ENCODE peak calls at places on chromosomes 4 and X, in eight cellular contexts. V, J, K, X, A, S, N and T are unnamed samples.

GRCh38 chr4:156941940-156942548 is 29.6 kb downstream of the PDGFC start:
- DNase-seq in V (no peak), J (peak), K (peak), X (peak), A (peak), S (no peak), N (peak), T (peak)

GRCh38 chrX:9928083-9928482 is 39.1 kb upstream of the CLDN34 start:
- DNase-seq in V (no peak), J (no peak), K (no peak), X (no peak), A (no peak), S (no peak), N (no peak), T (peak)

GRCh38 chr4:78119698-78120097 is 62.6 kb downstream of the FRAS1 start:
- DNase-seq in V (no peak), J (no peak), K (no peak), X (no peak), A (no peak), S (no peak), N (no peak), T (no peak)

GRCh38 chr4:123836919-123837605 is 440.5 kb downstream of the SPRY1 start:
- DNase-seq in V (no peak), J (no peak), K (peak), X (no peak), A (no peak), S (no peak), N (no peak), T (no peak)

GRCh38 chrX:810186-810585 is 179.6 kb downstream of the SHOX start:
- DNase-seq in V (no peak), J (no peak), K (no peak), X (no peak), A (no peak), S (no peak), N (no peak), T (no peak)

GRCh38 chr4:153257151-153257620 is 52.9 kb downstream of the TRIM2 start:
- DNase-seq in V (no peak), J (no peak), K (peak), X (peak), A (no peak), S (no peak), N (peak), T (peak)

GRCh38 chr4:38980903-38981676 is 51.1 kb downstream of the TMEM156 start:
- DNase-seq in V (no peak), J (no peak), K (peak), X (peak), A (no peak), S (no peak), N (no peak), T (no peak)

GRCh38 chrX:134734343-134735001 is 76.2 kb upstream of the PLAC1 start:
- DNase-seq in V (no peak), J (no peak), K (peak), X (peak), A (peak), S (no peak), N (no peak), T (no peak)

GRCh38 chr4:70544279-70544870 is 26.0 kb downstream of the AMTN start:
- DNase-seq in V (no peak), J (no peak), K (peak), X (peak), A (no peak), S (no peak), N (peak), T (peak)

GRCh38 chrX:136546369-136546768 is 14.4 kb downstream of the VGLL1 start:
- DNase-seq in V (no peak), J (no peak), K (no peak), X (no peak), A (no peak), S (no peak), N (no peak), T (no peak)

GRCh38 chr4:94352996-94353395 is 10.4 kb upstream of the HPGDS start:
- DNase-seq in V (no peak), J (no peak), K (no peak), X (no peak), A (no peak), S (no peak), N (no peak), T (no peak)

GRCh38 chr4:173288296-173288695 is 45.9 kb downstream of the HMGB2 start:
- DNase-seq in V (no peak), J (no peak), K (peak), X (peak), A (no peak), S (peak), N (no peak), T (peak)

GRCh38 chr4:1777822-1778641 is 15.1 kb upstream of the FGFR3 start:
- DNase-seq in V (no peak), J (peak), K (peak), X (peak), A (no peak), S (no peak), N (no peak), T (peak)

GRCh38 chr4:8260656-8261111 is 8.9 kb upstream of the HTRA3 start:
- DNase-seq in V (no peak), J (no peak), K (peak), X (peak), A (peak), S (no peak), N (peak), T (no peak)

GRCh38 chr4:88674989-88675388 is 22.6 kb downstream of the NAP1L5 start:
- DNase-seq in V (no peak), J (no peak), K (peak), X (no peak), A (no peak), S (no peak), N (no peak), T (no peak)

GRCh38 chr4:121155893-121156292 is 8.2 kb downstream of the TNIP3 start:
- DNase-seq in V (no peak), J (no peak), K (peak), X (peak), A (no peak), S (no peak), N (no peak), T (no peak)

GRCh38 chr4:81852031-81852715 is 380.5 kb upstream of the RASGEF1B start:
- DNase-seq in V (no peak), J (no peak), K (no peak), X (no peak), A (no peak), S (no peak), N (no peak), T (no peak)